ENCODE peak calls at places on chromosomes 2 and 18, in four cellular contexts. Z is ELF-1, O is glomerular endothelial cell, Y is amygdala. K is an unnamed sample.

GRCh38 chr2:137535897-137536296 is 428.4 kb upstream of the HNMT start:
- DNase-seq in Y (no peak), Z (no peak), O (no peak), K (no peak)

GRCh38 chr2:130776550-130776949 is 21.2 kb downstream of the AMER3 start:
- DNase-seq in Y (no peak), O (no peak), Z (peak; percentile 38), K (no peak)

GRCh38 chr2:35846-36245 is 10.5 kb downstream of the FAM110C start:
- DNase-seq in Z (peak; percentile 5), Y (no peak), O (no peak), K (no peak)

GRCh38 chr2:40260437-40260836 is 191.5 kb downstream of the SLC8A1 start:
- DNase-seq in O (no peak), Z (no peak), Y (no peak), K (no peak)

GRCh38 chr2:74379851-74380789 is at the start of gene DCTN1:
- DNase-seq in O (no peak), Z (peak; percentile 43), Y (peak; percentile 63), K (peak; percentile 82)

GRCh38 chr18:8615397-8616025 is 6.3 kb downstream of the RAB12 start:
- DNase-seq in O (no peak), Y (no peak), Z (no peak), K (peak; percentile 44)

GRCh38 chr2:37344453-37345361 is at the start of gene QPCT:
- DNase-seq in Z (peak; percentile 58), O (no peak), Y (no peak), K (no peak)

GRCh38 chr2:54635554-54636152 is 87.8 kb upstream of the EML6 start:
- DNase-seq in Y (no peak), Z (no peak), O (no peak), K (no peak)

GRCh38 chr2:207825033-207825957 is 55.6 kb upstream of the FZD5 start:
- DNase-seq in O (no peak), Z (no peak), Y (no peak), K (no peak)

GRCh38 chr2:235394278-235394828 is 99.5 kb upstream of the AGAP1 start:
- DNase-seq in Z (no peak), Y (no peak), O (no peak), K (no peak)

GRCh38 chr2:240961878-240962277 is 36.5 kb upstream of the SNED1 start:
- DNase-seq in Z (no peak), Y (no peak), O (no peak), K (no peak)

GRCh38 chr2:236938126-236938525 is 147.6 kb upstream of the COPS8 start:
- DNase-seq in O (no peak), Z (no peak), Y (no peak), K (no peak)

GRCh38 chr2:121346886-121347285 is 61.9 kb upstream of the TFCP2L1 start:
- DNase-seq in Z (no peak), O (no peak), Y (no peak), K (no peak)

GRCh38 chr2:112637289-112637660 is 8.5 kb upstream of the SLC20A1 start:
- DNase-seq in O (no peak), Y (no peak), Z (no peak), K (no peak)

GRCh38 chr2:71536311-71536710 is 83.0 kb downstream of the DYSF start:
- DNase-seq in Y (no peak), O (no peak), Z (no peak), K (no peak)

GRCh38 chr2:208466133-208466919 is 59.7 kb downstream of the PTH2R start:
- DNase-seq in Z (peak; percentile 63), Y (no peak), O (no peak), K (peak; percentile 2)

GRCh38 chr2:127225186-127225960 is 5.3 kb upstream of the CYP27C1 start:
- DNase-seq in Z (no peak), O (no peak), Y (no peak), K (no peak)

GRCh38 chr18:59900222-59901128 is 679 bp downstream of the PMAIP1 start:
- DNase-seq in Y (no peak), Z (peak; percentile 64), O (no peak), K (no peak)

GRCh38 chr18:3114456-3114855 is 101.5 kb upstream of the LPIN2 start:
- DNase-seq in Y (no peak), O (no peak), Z (no peak), K (no peak)

GRCh38 chr2:14634885-14635871 is 2.7 kb downstream of the LRATD1 start:
- DNase-seq in Y (peak; percentile 59), Z (peak; percentile 10), O (no peak), K (peak; percentile 74)

GRCh38 chr18:31677592-31677991 is 6.8 kb downstream of the B4GALT6 start:
- DNase-seq in Y (no peak), Z (no peak), O (no peak), K (no peak)

GRCh38 chr2:88831071-88831791 is 139.8 kb downstream of the RPIA start:
- DNase-seq in Y (no peak), O (no peak), Z (no peak), K (no peak)

GRCh38 chr2:239854596-239854995 is 170.5 kb downstream of the NDUFA10 start:
- DNase-seq in Y (no peak), Z (no peak), O (no peak), K (no peak)

GRCh38 chr2:165898381-165898780 is 55.2 kb downstream of the TTC21B start:
- DNase-seq in Y (no peak), Z (no peak), O (no peak), K (no peak)

GRCh38 chr18:73365018-73365417 is 497.2 kb upstream of the NETO1 start:
- DNase-seq in O (no peak), Z (no peak), Y (no peak), K (no peak)

GRCh38 chr2:46167406-46167805 is 129.8 kb upstream of the EPAS1 start:
- DNase-seq in Z (no peak), O (no peak), Y (no peak), K (no peak)

GRCh38 chr2:14942991-14943390 is 310.5 kb downstream of the LRATD1 start:
- DNase-seq in O (no peak), Z (no peak), Y (no peak), K (no peak)